ENCODE peak calls at places on chromosome 12, in four cellular contexts. One of them, this sample, is unnamed.

GRCh38 chr12:3073438-3074255 is 3.5 kb upstream of the TSPAN9 start:
- DNase-seq in GM12878: peak; percentile 37
- DNase-seq in K562: peak; percentile 74
- DNase-seq in GM12891: peak; percentile 80
- DNase-seq in this sample: peak; percentile 76

GRCh38 chr12:105214670-105215375 is 21.2 kb downstream of the APPL2 start:
- DNase-seq in GM12878: no peak
- DNase-seq in K562: no peak
- DNase-seq in GM12891: no peak
- DNase-seq in this sample: no peak

GRCh38 chr12:65895759-65896656 is 71.7 kb downstream of the HMGA2 start:
- DNase-seq in GM12878: no peak
- DNase-seq in K562: no peak
- DNase-seq in GM12891: no peak
- DNase-seq in this sample: no peak

GRCh38 chr12:117105902-117106301 is 6.7 kb upstream of the TESC start:
- DNase-seq in GM12878: peak; percentile 51
- DNase-seq in K562: no peak
- DNase-seq in GM12891: no peak
- DNase-seq in this sample: no peak

GRCh38 chr12:106954462-106955376 is 988 bp upstream of the TMEM263 start:
- DNase-seq in GM12878: no peak
- DNase-seq in K562: peak; percentile 45
- DNase-seq in GM12891: no peak
- DNase-seq in this sample: no peak

GRCh38 chr12:65891987-65892481 is 67.8 kb downstream of the HMGA2 start:
- DNase-seq in GM12878: no peak
- DNase-seq in K562: no peak
- DNase-seq in GM12891: no peak
- DNase-seq in this sample: no peak

GRCh38 chr12:118035194-118036041 is 18.9 kb downstream of the RFC5 start:
- DNase-seq in GM12878: peak; percentile 90
- DNase-seq in K562: no peak
- DNase-seq in GM12891: peak; percentile 30
- DNase-seq in this sample: no peak

GRCh38 chr12:88401153-88401552 is 179.1 kb downstream of the KITLG start:
- DNase-seq in GM12878: no peak
- DNase-seq in K562: no peak
- DNase-seq in GM12891: no peak
- DNase-seq in this sample: no peak

GRCh38 chr12:125092872-125093680 is 27.8 kb downstream of the AACS start:
- DNase-seq in GM12878: no peak
- DNase-seq in K562: peak; percentile 39
- DNase-seq in GM12891: no peak
- DNase-seq in this sample: no peak

GRCh38 chr12:52202361-52203078 is 10.7 kb upstream of the KRT80 start:
- DNase-seq in GM12878: no peak
- DNase-seq in K562: no peak
- DNase-seq in GM12891: no peak
- DNase-seq in this sample: no peak

GRCh38 chr12:116708826-116709756 is 28.8 kb downstream of the SPRING1 start:
- DNase-seq in GM12878: no peak
- DNase-seq in K562: no peak
- DNase-seq in GM12891: no peak
- DNase-seq in this sample: no peak

GRCh38 chr12:39872425-39872824 is 233.5 kb downstream of the SLC2A13 start:
- DNase-seq in GM12878: no peak
- DNase-seq in K562: no peak
- DNase-seq in GM12891: no peak
- DNase-seq in this sample: no peak

GRCh38 chr12:123798518-123798917 is 36.4 kb downstream of the DNAH10 start:
- DNase-seq in GM12878: no peak
- DNase-seq in K562: no peak
- DNase-seq in GM12891: no peak
- DNase-seq in this sample: no peak
- TF ChIP-seq SPI1 in GM12878: no peak
- TF ChIP-seq SPI1 in K562: no peak
- TF ChIP-seq SPI1 in GM12891: no peak
- TF ChIP-seq SPI1 in this sample: no peak

GRCh38 chr12:98594050-98594853 is 766 bp downstream of the SLC25A3 start:
- DNase-seq in GM12878: no peak
- DNase-seq in K562: no peak
- DNase-seq in GM12891: no peak
- DNase-seq in this sample: no peak
- TF ChIP-seq SPI1 in GM12878: no peak
- TF ChIP-seq SPI1 in K562: no peak
- TF ChIP-seq SPI1 in GM12891: no peak
- TF ChIP-seq SPI1 in this sample: no peak

DNA sequence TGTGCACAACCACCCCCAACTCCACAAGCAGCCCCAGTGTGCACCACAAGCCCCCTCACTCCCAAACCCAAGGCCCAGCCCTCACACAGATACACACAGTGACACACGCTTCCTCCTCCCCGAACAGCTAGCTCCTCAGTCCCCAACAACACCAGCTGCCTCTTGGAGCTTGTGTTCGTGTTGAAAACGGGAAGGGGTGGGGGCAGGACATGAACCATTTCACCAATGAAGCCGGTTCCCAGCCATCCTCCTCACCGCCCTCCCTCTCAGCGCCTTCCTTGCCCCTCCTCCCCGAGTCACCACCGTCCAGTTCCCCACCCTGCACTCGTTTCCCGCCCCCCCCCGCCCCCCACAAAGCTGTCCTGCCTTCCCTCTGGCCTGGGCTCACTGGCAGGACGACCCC is 349 bp upstream of the GPR162 start:
- DNase-seq in GM12878: no peak
- DNase-seq in K562: no peak
- DNase-seq in GM12891: no peak
- DNase-seq in this sample: peak; percentile 66
- TF ChIP-seq SPI1 in GM12878: peak; percentile 14
- TF ChIP-seq SPI1 in K562: peak; percentile 71
- TF ChIP-seq SPI1 in GM12891: no peak
- TF ChIP-seq SPI1 in this sample: peak; percentile 79

GRCh38 chr12:19288603-19289244 is 150.6 kb upstream of the AEBP2 start:
- DNase-seq in GM12878: no peak
- DNase-seq in K562: peak; percentile 7
- DNase-seq in GM12891: no peak
- DNase-seq in this sample: no peak
- TF ChIP-seq SPI1 in GM12878: no peak
- TF ChIP-seq SPI1 in K562: no peak
- TF ChIP-seq SPI1 in GM12891: no peak
- TF ChIP-seq SPI1 in this sample: no peak

DNA sequence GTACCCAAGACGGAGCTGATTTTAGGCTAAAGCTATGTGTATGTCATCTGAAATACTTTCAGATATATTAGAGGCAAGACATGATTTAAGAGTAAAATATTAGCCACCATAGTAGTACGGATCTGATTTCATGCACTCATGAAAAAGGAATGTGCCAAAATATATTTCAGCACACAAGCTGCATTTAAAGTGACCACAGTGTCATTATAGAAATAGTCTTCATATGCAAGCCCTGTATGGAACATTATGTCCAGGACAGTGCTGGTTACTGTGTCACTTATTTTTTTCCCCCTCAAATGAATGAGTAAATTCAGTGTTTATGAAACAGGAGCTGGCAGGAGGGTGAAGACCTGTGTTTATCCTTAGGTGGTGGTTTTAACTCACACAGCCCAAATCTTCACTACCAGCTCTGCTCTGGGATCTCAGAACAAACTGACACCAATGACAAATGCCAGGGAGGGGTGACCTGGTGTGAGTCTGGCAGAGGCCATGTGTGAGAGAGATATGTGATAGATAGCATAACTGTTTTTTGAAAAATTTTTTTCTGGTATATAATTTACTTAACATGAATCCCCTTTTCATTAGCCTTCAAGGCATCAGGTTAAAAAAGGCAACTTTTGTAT is 51.7 kb downstream of the SLC38A4 start:
- DNase-seq in GM12878: no peak
- DNase-seq in K562: no peak
- DNase-seq in GM12891: no peak
- DNase-seq in this sample: no peak
- TF ChIP-seq SPI1 in GM12878: no peak
- TF ChIP-seq SPI1 in K562: no peak
- TF ChIP-seq SPI1 in GM12891: no peak
- TF ChIP-seq SPI1 in this sample: no peak

DNA sequence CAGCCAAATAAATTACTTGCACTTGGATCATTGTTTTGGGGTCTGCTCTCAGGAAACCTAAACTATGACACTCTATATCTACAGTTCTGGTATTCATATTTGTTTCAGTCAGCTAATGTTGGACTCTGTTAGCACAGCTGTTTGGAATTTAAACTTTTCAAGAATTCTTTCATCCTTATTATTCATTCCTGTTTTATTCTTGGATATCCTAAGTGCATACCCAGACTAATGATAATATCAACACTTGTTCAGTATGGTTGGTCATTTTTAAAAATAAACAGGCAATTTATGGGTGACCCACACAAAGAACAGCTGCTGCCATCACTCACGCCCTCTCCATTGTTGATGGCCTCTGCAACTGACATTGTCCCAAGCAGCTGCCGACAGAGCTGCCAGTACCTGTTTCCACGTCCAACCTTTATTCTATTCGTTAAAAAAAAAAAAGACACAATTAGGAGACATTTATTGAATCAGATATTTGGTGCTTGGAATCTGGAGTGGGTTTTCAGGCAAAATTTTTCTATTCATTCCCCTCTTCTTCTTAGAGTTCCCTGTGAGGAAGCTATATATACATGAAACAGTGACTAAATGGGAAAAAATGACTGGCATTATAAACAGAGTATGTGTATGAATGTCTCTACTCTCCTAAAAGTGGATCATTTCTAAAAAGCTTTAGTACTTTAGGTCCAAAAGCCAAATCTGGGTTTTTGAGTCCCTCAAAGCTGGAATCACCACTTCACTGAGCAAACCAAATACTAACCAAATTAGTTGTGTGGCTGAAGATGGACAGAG is 252.0 kb upstream of the NAV3 start:
- DNase-seq in GM12878: no peak
- DNase-seq in K562: no peak
- DNase-seq in GM12891: no peak
- DNase-seq in this sample: no peak
- TF ChIP-seq SPI1 in GM12878: no peak
- TF ChIP-seq SPI1 in K562: no peak
- TF ChIP-seq SPI1 in GM12891: no peak
- TF ChIP-seq SPI1 in this sample: no peak

This sample was measured in HL-60.